ENCODE peak calls at places on chromosomes 5 and 9, in six cellular contexts. D, T, H, G, Q and B are unnamed samples.

GRCh38 chr9:113853333-113853732 is 22.8 kb upstream of the ZNF618 start:
- DNase-seq in G (no peak), T (no peak), D (no peak), Q (no peak), H (no peak), B (no peak)

GRCh38 chr5:135437796-135438560 is 9.2 kb downstream of the DCANP1 start:
- DNase-seq in G (no peak), H (peak), Q (no peak), T (no peak), D (peak), B (peak)

GRCh38 chr9:80078826-80079225 is 507.1 kb downstream of the TLE4 start:
- DNase-seq in T (no peak), D (no peak), G (no peak), Q (no peak), H (no peak), B (no peak)

GRCh38 chr9:84829997-84830696 is 160.6 kb downstream of the NTRK2 start:
- DNase-seq in H (no peak), D (no peak), T (no peak), Q (no peak), G (no peak), B (no peak)

GRCh38 chr5:169880012-169880673 is 100.2 kb downstream of the INSYN2B start:
- DNase-seq in H (no peak), Q (no peak), D (no peak), G (no peak), T (no peak), B (no peak)

GRCh38 chr9:78552802-78553201 is 255.9 kb downstream of the PSAT1 start:
- DNase-seq in T (no peak), D (no peak), Q (no peak), H (no peak), G (no peak), B (peak)

GRCh38 chr9:112582371-112582770 is 95.7 kb downstream of the KIAA1958 start:
- DNase-seq in D (no peak), T (no peak), Q (no peak), G (no peak), H (no peak), B (no peak)

GRCh38 chr5:148491015-148491792 is 107.4 kb downstream of the FBXO38 start:
- DNase-seq in D (no peak), T (no peak), Q (no peak), G (no peak), H (no peak), B (no peak)

GRCh38 chr9:36401179-36401740 is 1.2 kb upstream of the RNF38 start:
- DNase-seq in D (no peak), Q (no peak), G (no peak), T (peak), H (peak), B (peak)

GRCh38 chr5:136051486-136052220 is 22.9 kb downstream of the TGFBI start:
- DNase-seq in G (no peak), Q (no peak), T (no peak), D (no peak), H (no peak), B (no peak)

GRCh38 chr9:133821606-133822438 is 83.7 kb upstream of the SARDH start:
- DNase-seq in T (no peak), Q (no peak), G (no peak), H (no peak), D (no peak), B (peak)

GRCh38 chr9:131697097-131697496 is 42.8 kb downstream of the RAPGEF1 start:
- DNase-seq in D (no peak), Q (no peak), G (no peak), H (peak), T (no peak), B (peak)